ENCODE peak calls at places on chromosomes 12 and 14, in seven cellular contexts. One of them, this sample, is unnamed.

GRCh38 chr14:102320033-102320660 is 601 bp downstream of the ZNF839 start:
- DNase-seq in caudate nucleus: peak
- DNase-seq in AG09319: no peak
- DNase-seq in thyroid gland: peak
- DNase-seq in EH: peak
- DNase-seq in T-helper 17 cell: peak
- DNase-seq in stimulated activated CD8-positive, alpha-beta memory T cell treated with anti-CD3 and anti-CD28 coated beads, Interleukin-2, amount 100 ng/mL, for 1 hour: peak
- DNase-seq in this sample: no peak

GRCh38 chr12:51974646-51975045 is 23.1 kb downstream of the ACVR1B start:
- DNase-seq in stimulated activated CD8-positive, alpha-beta memory T cell treated with anti-CD3 and anti-CD28 coated beads, Interleukin-2, amount 100 ng/mL, for 1 hour: no peak
- DNase-seq in EH: no peak
- DNase-seq in T-helper 17 cell: no peak
- DNase-seq in caudate nucleus: no peak
- DNase-seq in AG09319: no peak
- DNase-seq in thyroid gland: no peak
- DNase-seq in this sample: no peak

GRCh38 chr14:64910847-64911495 is 3.3 kb upstream of the CHURC1 start:
- DNase-seq in thyroid gland: no peak
- DNase-seq in stimulated activated CD8-positive, alpha-beta memory T cell treated with anti-CD3 and anti-CD28 coated beads, Interleukin-2, amount 100 ng/mL, for 1 hour: no peak
- DNase-seq in caudate nucleus: no peak
- DNase-seq in EH: peak
- DNase-seq in AG09319: no peak
- DNase-seq in T-helper 17 cell: no peak
- DNase-seq in this sample: no peak

GRCh38 chr12:15536446-15536845 is 214.1 kb downstream of the PTPRO start:
- DNase-seq in EH: no peak
- DNase-seq in caudate nucleus: no peak
- DNase-seq in thyroid gland: no peak
- DNase-seq in T-helper 17 cell: no peak
- DNase-seq in AG09319: no peak
- DNase-seq in stimulated activated CD8-positive, alpha-beta memory T cell treated with anti-CD3 and anti-CD28 coated beads, Interleukin-2, amount 100 ng/mL, for 1 hour: no peak
- DNase-seq in this sample: no peak

GRCh38 chr12:19933924-19934323 is 434.4 kb upstream of the PDE3A start:
- DNase-seq in AG09319: no peak
- DNase-seq in caudate nucleus: no peak
- DNase-seq in thyroid gland: no peak
- DNase-seq in EH: no peak
- DNase-seq in stimulated activated CD8-positive, alpha-beta memory T cell treated with anti-CD3 and anti-CD28 coated beads, Interleukin-2, amount 100 ng/mL, for 1 hour: no peak
- DNase-seq in T-helper 17 cell: no peak
- DNase-seq in this sample: no peak

GRCh38 chr12:47700263-47700662 is 5.6 kb downstream of the RPAP3 start:
- DNase-seq in EH: no peak
- DNase-seq in caudate nucleus: no peak
- DNase-seq in AG09319: no peak
- DNase-seq in thyroid gland: no peak
- DNase-seq in stimulated activated CD8-positive, alpha-beta memory T cell treated with anti-CD3 and anti-CD28 coated beads, Interleukin-2, amount 100 ng/mL, for 1 hour: no peak
- DNase-seq in T-helper 17 cell: no peak
- DNase-seq in this sample: no peak

GRCh38 chr12:27779416-27779815 is 617 bp upstream of the KLHL42 start:
- DNase-seq in caudate nucleus: peak
- DNase-seq in T-helper 17 cell: no peak
- DNase-seq in EH: peak
- DNase-seq in thyroid gland: peak
- DNase-seq in AG09319: no peak
- DNase-seq in stimulated activated CD8-positive, alpha-beta memory T cell treated with anti-CD3 and anti-CD28 coated beads, Interleukin-2, amount 100 ng/mL, for 1 hour: no peak
- DNase-seq in this sample: no peak

GRCh38 chr14:75440733-75441474 is 13.1 kb downstream of the JDP2 start:
- DNase-seq in AG09319: peak
- DNase-seq in T-helper 17 cell: no peak
- DNase-seq in stimulated activated CD8-positive, alpha-beta memory T cell treated with anti-CD3 and anti-CD28 coated beads, Interleukin-2, amount 100 ng/mL, for 1 hour: no peak
- DNase-seq in thyroid gland: peak
- DNase-seq in EH: peak
- DNase-seq in caudate nucleus: no peak
- DNase-seq in this sample: no peak

GRCh38 chr12:47777151-47777550 is 4.1 kb downstream of the SLC48A1 start:
- DNase-seq in T-helper 17 cell: no peak
- DNase-seq in thyroid gland: no peak
- DNase-seq in EH: no peak
- DNase-seq in AG09319: no peak
- DNase-seq in caudate nucleus: no peak
- DNase-seq in stimulated activated CD8-positive, alpha-beta memory T cell treated with anti-CD3 and anti-CD28 coated beads, Interleukin-2, amount 100 ng/mL, for 1 hour: no peak
- DNase-seq in this sample: no peak